ENCODE peak calls at places on chromosomes 5 and 9, in nine cellular contexts. U is COR-L47; E is activated T-helper 9 cell treated with anti-CD3 and anti-CD28 coated beads, Interleukin-2, amount 50 U/mL, for 16 hours; C is mammary epithelial cell; P is T follicular helper cell; L is stimulated activated CD8-positive, alpha-beta memory T cell treated with anti-CD3 and anti-CD28 coated beads, Interleukin-12 subunit alpha, Interleukin-12 subunit beta, amount 100 ng/mL, for 1 hour; H is brain microvascular endothelial cell; N is aorta; I is GM10248. B is an unnamed sample.

GRCh38 chr5:77845273-77845646 is 69.1 kb upstream of the TBCA start:
- DNase-seq in U (no peak), E (no peak), C (no peak), P (no peak), L (no peak), H (no peak), N (no peak), I (no peak), B (no peak)

GRCh38 chr9:87554177-87554940 is 56.7 kb downstream of the DAPK1 start:
- DNase-seq in U (no peak), E (no peak), C (no peak), P (no peak), L (no peak), H (no peak), N (no peak), I (no peak), B (no peak)

GRCh38 chr9:19985081-19985480 is 196.2 kb upstream of the SLC24A2 start:
- DNase-seq in U (peak), E (no peak), C (no peak), P (no peak), L (no peak), H (no peak), N (no peak), I (no peak), B (no peak)

GRCh38 chr9:115264333-115264732 is 146.4 kb upstream of the TNC start:
- DNase-seq in U (no peak), E (no peak), C (peak), P (no peak), L (no peak), H (peak), N (no peak), I (no peak), B (no peak)

GRCh38 chr9:3459076-3459475 is 66.7 kb downstream of the RFX3 start:
- DNase-seq in U (peak), E (no peak), C (no peak), P (no peak), L (no peak), H (no peak), N (no peak), I (no peak), B (no peak)

GRCh38 chr5:59174248-59174844 is 591.5 kb downstream of the RAB3C start:
- DNase-seq in U (peak), E (no peak), C (peak), P (peak), L (no peak), H (peak), N (no peak), I (peak), B (peak)

GRCh38 chr9:137658778-137659177 is 40.0 kb downstream of the EHMT1 start:
- DNase-seq in U (no peak), E (no peak), C (no peak), P (no peak), L (no peak), H (no peak), N (no peak), I (no peak), B (no peak)

GRCh38 chr5:178147406-178147805 is 6.3 kb downstream of the NHP2 start:
- DNase-seq in U (no peak), E (no peak), C (no peak), P (no peak), L (no peak), H (no peak), N (peak), I (no peak), B (no peak)

GRCh38 chr5:79853676-79854418 is 137.2 kb downstream of the MTX3 start:
- DNase-seq in U (no peak), E (peak), C (peak), P (no peak), L (no peak), H (no peak), N (no peak), I (no peak), B (peak)

GRCh38 chr9:137744632-137745183 is 125.9 kb downstream of the EHMT1 start:
- DNase-seq in U (no peak), E (no peak), C (no peak), P (no peak), L (no peak), H (no peak), N (no peak), I (peak), B (no peak)

GRCh38 chr5:111927191-111927590 is 170.2 kb upstream of the NREP start:
- DNase-seq in U (no peak), E (no peak), C (no peak), P (no peak), L (no peak), H (peak), N (no peak), I (no peak), B (no peak)

GRCh38 chr9:26947736-26948135 is 694 bp upstream of the PLAA start:
- DNase-seq in U (no peak), E (peak), C (no peak), P (no peak), L (no peak), H (no peak), N (no peak), I (no peak), B (no peak)

GRCh38 chr5:43041669-43042175 is 1.6 kb upstream of the ANXA2R start:
- DNase-seq in U (peak), E (peak), C (peak), P (no peak), L (peak), H (peak), N (peak), I (no peak), B (no peak)

GRCh38 chr5:69202497-69202896 is 13.1 kb downstream of the CENPH start:
- DNase-seq in U (no peak), E (no peak), C (no peak), P (no peak), L (no peak), H (no peak), N (no peak), I (no peak), B (no peak)

GRCh38 chr5:156473271-156473935 is 146.4 kb downstream of the SGCD start:
- DNase-seq in U (no peak), E (no peak), C (peak), P (no peak), L (no peak), H (peak), N (no peak), I (no peak), B (peak)

GRCh38 chr5:111641533-111642230 is 115.3 kb downstream of the NREP start:
- DNase-seq in U (no peak), E (no peak), C (peak), P (no peak), L (no peak), H (peak), N (no peak), I (no peak), B (peak)

GRCh38 chr9:89412951-89413350 is 85.0 kb downstream of the SEMA4D start:
- DNase-seq in U (no peak), E (no peak), C (no peak), P (no peak), L (no peak), H (no peak), N (no peak), I (no peak), B (no peak)

GRCh38 chr5:95417971-95418370 is 26.8 kb downstream of the FAM81B start:
- DNase-seq in U (no peak), E (no peak), C (peak), P (no peak), L (no peak), H (no peak), N (no peak), I (no peak), B (peak)

GRCh38 chr9:33778700-33779351 is 16.5 kb upstream of the PRSS3 start:
- DNase-seq in U (peak), E (no peak), C (peak), P (peak), L (peak), H (peak), N (no peak), I (peak), B (peak)

GRCh38 chr9:24210641-24211040 is 335.1 kb downstream of the IZUMO3 start:
- DNase-seq in U (no peak), E (no peak), C (no peak), P (no peak), L (no peak), H (no peak), N (no peak), I (no peak), B (no peak)

GRCh38 chr5:6315580-6315979 is 62.8 kb downstream of the MED10 start:
- DNase-seq in U (no peak), E (no peak), C (no peak), P (no peak), L (no peak), H (no peak), N (no peak), I (no peak), B (no peak)

GRCh38 chr9:103371152-103371551 is 376.0 kb downstream of the CYLC2 start:
- DNase-seq in U (no peak), E (no peak), C (no peak), P (no peak), L (no peak), H (no peak), N (no peak), I (no peak), B (no peak)

GRCh38 chr9:85741112-85741874 is 461 bp downstream of the AGTPBP1 start:
- DNase-seq in U (peak), E (peak), C (peak), P (peak), L (peak), H (no peak), N (peak), I (peak), B (peak)

GRCh38 chr9:81214975-81215374 is 474.4 kb downstream of the TLE1 start:
- DNase-seq in U (no peak), E (no peak), C (no peak), P (no peak), L (no peak), H (no peak), N (no peak), I (no peak), B (no peak)

GRCh38 chr5:116738270-116738947 is 163.8 kb upstream of the SEMA6A start:
- DNase-seq in U (no peak), E (no peak), C (no peak), P (no peak), L (no peak), H (no peak), N (no peak), I (no peak), B (no peak)

GRCh38 chr5:177276886-177277285 is 26.6 kb downstream of the RAB24 start:
- DNase-seq in U (no peak), E (no peak), C (no peak), P (no peak), L (no peak), H (no peak), N (no peak), I (no peak), B (no peak)

GRCh38 chr5:35438786-35439185 is 178.9 kb upstream of the SPEF2 start:
- DNase-seq in U (no peak), E (no peak), C (peak), P (no peak), L (no peak), H (peak), N (no peak), I (no peak), B (no peak)

GRCh38 chr5:33235304-33235703 is 205.5 kb upstream of the TARS1 start:
- DNase-seq in U (no peak), E (no peak), C (peak), P (no peak), L (no peak), H (no peak), N (no peak), I (no peak), B (no peak)

GRCh38 chr9:72542917-72543316 is 21.5 kb downstream of the TMC1 start:
- DNase-seq in U (no peak), E (no peak), C (no peak), P (no peak), L (no peak), H (no peak), N (no peak), I (no peak), B (no peak)

GRCh38 chr5:40681351-40682311 is 1.9 kb downstream of the PTGER4 start:
- DNase-seq in U (no peak), E (no peak), C (no peak), P (no peak), L (no peak), H (peak), N (peak), I (peak), B (peak)

GRCh38 chr5:76610196-76610595 is 13.0 kb downstream of the F2RL2 start:
- DNase-seq in U (no peak), E (no peak), C (peak), P (no peak), L (no peak), H (peak), N (no peak), I (no peak), B (no peak)

GRCh38 chr5:82910905-82911304 is 166.3 kb downstream of the TMEM167A start:
- DNase-seq in U (no peak), E (no peak), C (no peak), P (no peak), L (no peak), H (no peak), N (no peak), I (no peak), B (no peak)

GRCh38 chr5:45512521-45512920 is 183.7 kb downstream of the HCN1 start:
- DNase-seq in U (no peak), E (no peak), C (no peak), P (no peak), L (no peak), H (no peak), N (no peak), I (no peak), B (peak)